ENCODE peak calls at places on chromosomes 2 and 18, in eight cellular contexts. M is SJSA1; V is stimulated activated naive CD8-positive, alpha-beta T cell treated with anti-CD3 and anti-CD28 coated beads, Interleukin-15, Interleukin-2, amounts not matched to agents 100 U/mL and 50 U/mL, for 24 hours; D is caudate nucleus; E is iris pigment epithelial cell; L is fibroblast of the conjunctiva; W is adipocyte; T is sigmoid colon. B is an unnamed sample.

GRCh38 chr2:240398711-240399267 is 36.7 kb upstream of the GPC1 start:
- DNase-seq in M (peak; percentile 23), V (no peak), D (no peak), E (no peak), L (no peak), W (no peak), T (peak; percentile 52), B (no peak)

GRCh38 chr2:74856004-74856578 is 22.2 kb downstream of the HK2 start:
- DNase-seq in M (no peak), V (no peak), D (no peak), E (no peak), L (no peak), W (no peak), T (no peak), B (no peak)

GRCh38 chr2:156695595-156695994 is 259.4 kb downstream of the GPD2 start:
- DNase-seq in M (no peak), V (no peak), D (no peak), E (no peak), L (no peak), W (no peak), T (no peak), B (no peak)

GRCh38 chr2:213152065-213152794 is 818 bp upstream of the IKZF2 start:
- DNase-seq in M (peak; percentile 73), V (peak; percentile 51), D (no peak), E (peak; percentile 91), L (no peak), W (peak; percentile 91), T (peak; percentile 85), B (peak; percentile 50)

GRCh38 chr2:46831869-46832265 is 83.7 kb downstream of the MCFD2 start:
- DNase-seq in M (peak; percentile 11), V (no peak), D (no peak), E (no peak), L (no peak), W (no peak), T (no peak), B (no peak)

GRCh38 chr2:27042985-27043634 is 8.4 kb upstream of the AGBL5 start:
- DNase-seq in M (no peak), V (no peak), D (no peak), E (peak; percentile 40), L (no peak), W (no peak), T (no peak), B (no peak)

GRCh38 chr18:57430166-57430958 is 4.8 kb upstream of the ONECUT2 start:
- DNase-seq in M (no peak), V (no peak), D (no peak), E (no peak), L (no peak), W (no peak), T (no peak), B (no peak)

GRCh38 chr2:232320038-232320790 is 58.3 kb upstream of the ALPP start:
- DNase-seq in M (peak; percentile 18), V (no peak), D (no peak), E (no peak), L (no peak), W (no peak), T (no peak), B (no peak)

GRCh38 chr2:73386342-73386868 is 769 bp downstream of the ALMS1 start:
- DNase-seq in M (no peak), V (no peak), D (no peak), E (no peak), L (no peak), W (peak; percentile 51), T (no peak), B (no peak)

GRCh38 chr2:27249077-27249890 is 13.6 kb downstream of the SLC30A3 start:
- DNase-seq in M (no peak), V (no peak), D (no peak), E (no peak), L (no peak), W (no peak), T (no peak), B (no peak)

GRCh38 chr2:156436477-156437085 is 402 bp downstream of the GPD2 start:
- DNase-seq in M (no peak), V (peak; percentile 25), D (no peak), E (peak; percentile 34), L (no peak), W (peak; percentile 60), T (no peak), B (peak; percentile 34)

GRCh38 chr2:32064021-32064678 is 794 bp downstream of the SPAST start:
- DNase-seq in M (no peak), V (peak; percentile 25), D (no peak), E (peak; percentile 11), L (no peak), W (peak; percentile 35), T (peak; percentile 67), B (peak; percentile 26)

GRCh38 chr2:137928547-137929503 is 35.4 kb upstream of the HNMT start:
- DNase-seq in M (peak; percentile 59), V (no peak), D (no peak), E (peak; percentile 80), L (peak; percentile 6), W (peak; percentile 25), T (no peak), B (no peak)

GRCh38 chr2:138502253-138503086 is 900 bp downstream of the SPOPL start:
- DNase-seq in M (no peak), V (no peak), D (no peak), E (peak; percentile 15), L (no peak), W (peak; percentile 50), T (no peak), B (peak; percentile 25)

B was measured in MM.1S.